ENCODE peak calls at places on chromosomes 6 and 20, in ten cellular contexts. B, K, E, H, N, R, Q, J, A and L are unnamed samples.
A peak's percentile ranks its signal among the peaks of the same experiment; 100 is the strongest.

GRCh38 chr6:70706491-70707123 is 38.9 kb downstream of the SMAP1 start:
- DNase-seq in B (no peak), K (peak; percentile 58), E (no peak), H (no peak), N (no peak), R (no peak), Q (no peak), J (no peak), A (peak; percentile 20), L (no peak)

GRCh38 chr6:48061630-48062029 is 49.4 kb downstream of the PTCHD4 start:
- DNase-seq in B (no peak), K (peak; percentile 12), E (no peak), H (no peak), N (no peak), R (no peak), Q (no peak), J (no peak), A (no peak), L (no peak)

GRCh38 chr20:22027423-22027822 is 322.0 kb downstream of the PAX1 start:
- DNase-seq in B (no peak), K (no peak), E (no peak), H (no peak), N (no peak), R (no peak), Q (no peak), J (no peak), A (no peak), L (no peak)

GRCh38 chr6:42100029-42100901 is 42.2 kb downstream of the C6orf132 start:
- DNase-seq in B (no peak), K (peak; percentile 84), E (no peak), H (peak; percentile 39), N (peak; percentile 90), R (no peak), Q (no peak), J (peak; percentile 42), A (peak; percentile 76), L (no peak)

GRCh38 chr6:169851641-169852503 is 100.5 kb downstream of the ERMARD start:
- DNase-seq in B (peak; percentile 24), K (no peak), E (peak; percentile 54), H (no peak), N (no peak), R (no peak), Q (peak; percentile 37), J (no peak), A (no peak), L (peak; percentile 52)

GRCh38 chr6:169794317-169795055 is 43.1 kb downstream of the ERMARD start:
- DNase-seq in B (peak; percentile 73), K (no peak), E (no peak), H (no peak), N (no peak), R (no peak), Q (no peak), J (no peak), A (no peak), L (peak; percentile 67)

GRCh38 chr6:134379599-134379998 is 61.7 kb upstream of the SGK1 start:
- DNase-seq in B (no peak), K (no peak), E (no peak), H (no peak), N (no peak), R (no peak), Q (no peak), J (no peak), A (no peak), L (no peak)

GRCh38 chr20:60883517-60883916 is 368.5 kb upstream of the CDH4 start:
- DNase-seq in B (no peak), K (no peak), E (no peak), H (no peak), N (no peak), R (no peak), Q (no peak), J (no peak), A (no peak), L (no peak)

GRCh38 chr6:44999066-44999465 is 329.1 kb upstream of the RUNX2 start:
- DNase-seq in B (no peak), K (no peak), E (no peak), H (no peak), N (no peak), R (no peak), Q (no peak), J (no peak), A (no peak), L (no peak)

GRCh38 chr6:88722691-88723090 is 240.7 kb downstream of the RNGTT start:
- DNase-seq in B (no peak), K (peak; percentile 70), E (no peak), H (no peak), N (no peak), R (no peak), Q (no peak), J (no peak), A (no peak), L (no peak)

GRCh38 chr6:31356216-31356945 is 598 bp downstream of the HLA-B start:
- DNase-seq in B (peak; percentile 49), K (peak; percentile 18), E (peak; percentile 43), H (peak; percentile 46), N (peak; percentile 49), R (peak; percentile 64), Q (peak; percentile 51), J (peak; percentile 64), A (no peak), L (no peak)

GRCh38 chr6:96781557-96781956 is 55.7 kb downstream of the GPR63 start:
- DNase-seq in B (no peak), K (no peak), E (no peak), H (no peak), N (no peak), R (no peak), Q (no peak), J (no peak), A (no peak), L (no peak)

GRCh38 chr20:45300961-45301360 is 5.7 kb upstream of the RBPJL start:
- DNase-seq in B (no peak), K (peak; percentile 19), E (no peak), H (no peak), N (no peak), R (no peak), Q (no peak), J (no peak), A (peak; percentile 56), L (no peak)

GRCh38 chr6:131001945-131002661 is 60.9 kb downstream of the EPB41L2 start:
- DNase-seq in B (no peak), K (peak; percentile 44), E (no peak), H (no peak), N (peak; percentile 18), R (no peak), Q (no peak), J (no peak), A (peak; percentile 29), L (no peak)

DNA sequence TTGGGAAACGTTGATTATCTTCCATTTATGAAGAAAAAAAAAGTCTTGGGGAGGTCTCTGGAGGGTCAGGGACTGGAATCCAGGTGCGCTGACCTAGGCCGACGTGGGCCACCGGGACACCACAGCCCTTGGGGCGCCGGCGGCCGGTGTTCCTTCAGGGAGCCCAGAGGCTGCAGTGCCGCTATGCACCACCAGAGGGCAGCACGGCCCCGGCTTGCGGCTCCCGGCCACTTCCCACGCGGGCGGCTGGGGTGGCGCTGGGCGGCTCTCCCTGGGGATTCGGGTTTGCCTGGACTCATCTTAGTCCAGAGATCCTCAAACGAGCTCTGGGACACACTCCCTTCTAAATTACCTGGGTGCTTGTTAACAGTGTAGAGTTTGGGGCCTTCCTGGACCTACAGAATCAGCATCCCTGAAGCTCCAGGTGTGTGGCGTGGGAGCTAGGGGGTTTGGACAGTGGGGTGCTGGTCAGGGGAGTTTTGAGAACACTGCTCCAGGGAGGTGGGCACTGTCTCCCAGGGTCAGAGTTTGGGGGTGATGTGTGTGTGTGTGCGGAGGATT is 23.0 kb upstream of the GTSF1L start:
- DNase-seq in B (peak; percentile 88), K (peak; percentile 38), E (peak; percentile 67), H (peak; percentile 73), N (peak; percentile 53), R (peak; percentile 79), Q (peak; percentile 38), J (peak; percentile 85), A (peak; percentile 48), L (no peak)
- TF ChIP-seq CTCF in B (peak; percentile 92), K (peak; percentile 98), E (peak; percentile 100), H (peak; percentile 99), N (peak; percentile 98), R (no peak), Q (peak; percentile 91), J (peak; percentile 100), A (peak; percentile 99), L (peak; percentile 99)

DNA sequence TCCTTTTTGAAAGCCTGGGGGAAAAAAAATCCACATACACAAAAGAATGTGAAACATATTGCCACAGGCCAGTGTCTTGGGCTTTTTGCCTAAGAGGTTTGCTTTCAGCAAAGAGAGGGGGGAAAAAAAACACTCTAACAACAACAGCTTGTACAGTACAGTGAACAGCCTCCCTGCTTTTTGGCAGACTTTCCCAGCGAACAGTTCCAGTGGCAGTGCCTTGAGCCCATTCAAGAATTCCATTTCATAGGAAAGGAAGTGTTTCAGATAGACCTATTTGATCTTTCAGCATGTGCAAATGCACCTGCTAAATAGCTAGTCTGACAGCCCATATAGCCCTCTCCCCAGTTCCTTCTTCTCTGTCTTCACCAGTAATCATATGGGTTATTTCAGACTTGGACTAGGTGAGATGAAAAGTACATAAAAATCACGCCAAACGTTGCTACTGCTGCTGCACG is 497 bp downstream of the ARHGAP18 start:
- DNase-seq in B (peak; percentile 38), K (peak; percentile 58), E (no peak), H (peak; percentile 42), N (peak; percentile 36), R (peak; percentile 46), Q (peak; percentile 23), J (no peak), A (no peak), L (no peak)
- H3K4me3 ChIP-seq in B (peak overlapping the region; percentile 54), K (peak overlapping the region; percentile 60), E (peak overlapping the region; percentile 35), H (peak overlapping the region; percentile 46), N (peak overlapping the region; percentile 25), R (peak overlapping the region; percentile 39), Q (peak overlapping the region; percentile 41), J (peak overlapping the region; percentile 60), A (peak overlapping the region; percentile 84), L (peak overlapping the region; percentile 65)

GRCh38 chr20:2655331-2656116 is 3.1 kb downstream of the NOP56 start:
- DNase-seq in B (no peak), K (no peak), E (no peak), H (no peak), N (no peak), R (no peak), Q (no peak), J (no peak), A (no peak), L (no peak)
- TF ChIP-seq POLR2A in B (no peak), K (no peak), E (no peak), H (no peak), N (no peak), R (no peak), Q (no peak), J (no peak), A (peak; percentile 39), L (no peak)

DNA sequence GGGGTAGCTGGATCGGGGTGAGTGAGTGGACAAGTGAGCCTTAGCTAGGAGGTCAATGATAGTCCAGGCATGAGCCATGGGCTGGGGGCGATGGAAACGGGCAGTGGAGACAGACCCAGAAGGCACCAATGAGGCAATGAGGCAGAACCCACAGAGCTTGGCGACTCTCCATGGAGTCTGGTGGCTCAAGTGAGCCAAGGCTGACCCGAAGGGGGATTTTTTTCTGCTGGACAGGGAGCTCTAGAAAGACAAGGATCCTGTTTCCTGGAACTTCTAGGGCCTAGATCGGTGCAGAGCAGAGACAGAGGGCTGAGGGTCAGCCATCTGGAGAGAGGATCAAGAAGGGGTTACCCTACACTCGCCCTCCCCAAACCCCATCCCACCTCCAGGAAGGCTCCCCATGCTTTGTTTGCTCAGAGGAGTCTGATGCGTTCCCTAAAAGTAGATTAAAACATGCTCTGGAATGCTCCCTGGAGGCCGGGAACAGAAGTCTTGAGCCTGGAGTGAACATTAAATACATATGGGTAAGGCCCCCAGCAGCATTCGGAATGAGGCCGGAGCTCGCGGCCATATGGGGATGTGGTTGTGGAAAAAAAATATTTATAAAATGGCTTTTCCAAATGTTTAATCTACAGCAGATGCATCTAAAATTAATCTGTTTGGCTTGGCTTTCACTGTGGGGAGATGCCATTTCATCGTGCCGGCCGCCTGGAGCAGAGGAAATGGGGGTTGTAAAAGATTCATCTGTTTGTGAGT is 237.8 kb upstream of the PMEPA1 start:
- DNase-seq in B (no peak), K (peak; percentile 3), E (no peak), H (no peak), N (no peak), R (no peak), Q (no peak), J (no peak), A (no peak), L (no peak)
- TF ChIP-seq CTCF in B (no peak), K (no peak), E (no peak), H (no peak), N (no peak), R (no peak), Q (no peak), J (no peak), A (no peak), L (no peak)